ENCODE peak calls at places on chromosomes 6 and 20, in six cellular contexts. One of them, this sample, is unnamed.

GRCh38 chr6:7073810-7074525 is 33.8 kb upstream of the RREB1 start:
- DNase-seq in T follicular helper cell: peak
- DNase-seq in NCI-H1105 treated with DMSO at 0.1 percent for 48 hours: no peak
- DNase-seq in KBM-7: no peak
- DNase-seq in adipocyte: no peak
- DNase-seq in SK-MEL-5: no peak
- DNase-seq in this sample: no peak

GRCh38 chr20:37519508-37520416 is 1.3 kb upstream of the NNAT start:
- DNase-seq in adipocyte: no peak
- DNase-seq in T follicular helper cell: no peak
- DNase-seq in SK-MEL-5: peak
- DNase-seq in NCI-H1105 treated with DMSO at 0.1 percent for 48 hours: peak
- DNase-seq in KBM-7: no peak
- DNase-seq in this sample: no peak

GRCh38 chr6:15751721-15752350 is 89.0 kb upstream of the DTNBP1 start:
- DNase-seq in adipocyte: no peak
- DNase-seq in T follicular helper cell: no peak
- DNase-seq in KBM-7: no peak
- DNase-seq in SK-MEL-5: no peak
- DNase-seq in NCI-H1105 treated with DMSO at 0.1 percent for 48 hours: no peak
- DNase-seq in this sample: no peak

GRCh38 chr6:111727041-111727440 is 121.4 kb upstream of the TRAF3IP2 start:
- DNase-seq in T follicular helper cell: no peak
- DNase-seq in adipocyte: no peak
- DNase-seq in SK-MEL-5: no peak
- DNase-seq in NCI-H1105 treated with DMSO at 0.1 percent for 48 hours: no peak
- DNase-seq in KBM-7: no peak
- DNase-seq in this sample: no peak

GRCh38 chr6:126672654-126673053 is 332.7 kb downstream of the CENPW start:
- DNase-seq in KBM-7: no peak
- DNase-seq in NCI-H1105 treated with DMSO at 0.1 percent for 48 hours: no peak
- DNase-seq in adipocyte: peak
- DNase-seq in SK-MEL-5: no peak
- DNase-seq in T follicular helper cell: no peak
- DNase-seq in this sample: no peak

GRCh38 chr6:131950767-131951575 is at the start of gene CCN2:
- DNase-seq in adipocyte: peak
- DNase-seq in SK-MEL-5: peak
- DNase-seq in NCI-H1105 treated with DMSO at 0.1 percent for 48 hours: peak
- DNase-seq in T follicular helper cell: no peak
- DNase-seq in KBM-7: no peak
- DNase-seq in this sample: no peak

GRCh38 chr6:24668997-24669361 is 2.1 kb downstream of the ACOT13 start:
- DNase-seq in KBM-7: no peak
- DNase-seq in adipocyte: no peak
- DNase-seq in SK-MEL-5: no peak
- DNase-seq in NCI-H1105 treated with DMSO at 0.1 percent for 48 hours: no peak
- DNase-seq in T follicular helper cell: no peak
- DNase-seq in this sample: no peak

GRCh38 chr6:36937896-36938295 is 16.6 kb upstream of the PI16 start:
- DNase-seq in adipocyte: no peak
- DNase-seq in KBM-7: no peak
- DNase-seq in SK-MEL-5: no peak
- DNase-seq in NCI-H1105 treated with DMSO at 0.1 percent for 48 hours: no peak
- DNase-seq in T follicular helper cell: no peak
- DNase-seq in this sample: no peak

GRCh38 chr20:25194333-25194972 is 1.1 kb upstream of the ENTPD6 start:
- DNase-seq in KBM-7: no peak
- DNase-seq in T follicular helper cell: no peak
- DNase-seq in NCI-H1105 treated with DMSO at 0.1 percent for 48 hours: no peak
- DNase-seq in SK-MEL-5: no peak
- DNase-seq in adipocyte: no peak
- DNase-seq in this sample: no peak

GRCh38 chr20:33415948-33416347 is 14.6 kb upstream of the CDK5RAP1 start:
- DNase-seq in KBM-7: peak
- DNase-seq in SK-MEL-5: peak
- DNase-seq in adipocyte: peak
- DNase-seq in T follicular helper cell: no peak
- DNase-seq in NCI-H1105 treated with DMSO at 0.1 percent for 48 hours: peak
- DNase-seq in this sample: no peak

GRCh38 chr20:17059465-17059864 is 167.4 kb upstream of the PCSK2 start:
- DNase-seq in T follicular helper cell: no peak
- DNase-seq in adipocyte: no peak
- DNase-seq in NCI-H1105 treated with DMSO at 0.1 percent for 48 hours: no peak
- DNase-seq in KBM-7: no peak
- DNase-seq in SK-MEL-5: peak
- DNase-seq in this sample: no peak

GRCh38 chr6:111184827-111185567 is 97.7 kb downstream of the SLC16A10 start:
- DNase-seq in KBM-7: peak
- DNase-seq in adipocyte: no peak
- DNase-seq in SK-MEL-5: no peak
- DNase-seq in T follicular helper cell: no peak
- DNase-seq in NCI-H1105 treated with DMSO at 0.1 percent for 48 hours: no peak
- DNase-seq in this sample: no peak

GRCh38 chr6:116078522-116078921 is 17.8 kb upstream of the FRK start:
- DNase-seq in NCI-H1105 treated with DMSO at 0.1 percent for 48 hours: no peak
- DNase-seq in T follicular helper cell: no peak
- DNase-seq in KBM-7: no peak
- DNase-seq in SK-MEL-5: no peak
- DNase-seq in adipocyte: no peak
- DNase-seq in this sample: no peak

GRCh38 chr20:50023116-50023802 is 40.5 kb downstream of the SNAI1 start:
- DNase-seq in KBM-7: no peak
- DNase-seq in NCI-H1105 treated with DMSO at 0.1 percent for 48 hours: no peak
- DNase-seq in T follicular helper cell: no peak
- DNase-seq in adipocyte: no peak
- DNase-seq in SK-MEL-5: no peak
- DNase-seq in this sample: no peak

GRCh38 chr6:127951172-127951995 is 50.5 kb upstream of the THEMIS start:
- DNase-seq in KBM-7: no peak
- DNase-seq in T follicular helper cell: no peak
- DNase-seq in NCI-H1105 treated with DMSO at 0.1 percent for 48 hours: no peak
- DNase-seq in adipocyte: no peak
- DNase-seq in SK-MEL-5: no peak
- DNase-seq in this sample: no peak

GRCh38 chr6:123380257-123380656 is 256.5 kb downstream of the TRDN start:
- DNase-seq in adipocyte: peak
- DNase-seq in T follicular helper cell: no peak
- DNase-seq in KBM-7: peak
- DNase-seq in NCI-H1105 treated with DMSO at 0.1 percent for 48 hours: peak
- DNase-seq in SK-MEL-5: peak
- DNase-seq in this sample: no peak

GRCh38 chr6:29853245-29853644 is 25.6 kb downstream of the HLA-G start:
- DNase-seq in NCI-H1105 treated with DMSO at 0.1 percent for 48 hours: no peak
- DNase-seq in SK-MEL-5: peak
- DNase-seq in T follicular helper cell: no peak
- DNase-seq in KBM-7: no peak
- DNase-seq in adipocyte: no peak
- DNase-seq in this sample: no peak

GRCh38 chr20:17912916-17913315 is 55.7 kb downstream of the SNX5 start:
- DNase-seq in T follicular helper cell: no peak
- DNase-seq in KBM-7: no peak
- DNase-seq in adipocyte: peak
- DNase-seq in NCI-H1105 treated with DMSO at 0.1 percent for 48 hours: no peak
- DNase-seq in SK-MEL-5: no peak
- DNase-seq in this sample: no peak

GRCh38 chr6:6818078-6818639 is 229.6 kb downstream of the LY86 start:
- DNase-seq in NCI-H1105 treated with DMSO at 0.1 percent for 48 hours: no peak
- DNase-seq in KBM-7: no peak
- DNase-seq in adipocyte: no peak
- DNase-seq in T follicular helper cell: no peak
- DNase-seq in SK-MEL-5: no peak
- DNase-seq in this sample: no peak

GRCh38 chr6:9520417-9521151 is 894.3 kb downstream of the TFAP2A start:
- DNase-seq in KBM-7: no peak
- DNase-seq in SK-MEL-5: no peak
- DNase-seq in adipocyte: peak
- DNase-seq in T follicular helper cell: no peak
- DNase-seq in NCI-H1105 treated with DMSO at 0.1 percent for 48 hours: no peak
- DNase-seq in this sample: no peak

GRCh38 chr20:62707981-62708521 is 585 bp upstream of the NTSR1 start:
- DNase-seq in SK-MEL-5: no peak
- DNase-seq in NCI-H1105 treated with DMSO at 0.1 percent for 48 hours: peak
- DNase-seq in T follicular helper cell: no peak
- DNase-seq in adipocyte: no peak
- DNase-seq in KBM-7: peak
- DNase-seq in this sample: no peak

GRCh38 chr20:44052166-44052565 is 134.8 kb downstream of the JPH2 start:
- DNase-seq in NCI-H1105 treated with DMSO at 0.1 percent for 48 hours: no peak
- DNase-seq in SK-MEL-5: no peak
- DNase-seq in T follicular helper cell: no peak
- DNase-seq in KBM-7: no peak
- DNase-seq in adipocyte: no peak
- DNase-seq in this sample: no peak

GRCh38 chr6:137870744-137871247 is 3.7 kb downstream of the TNFAIP3 start:
- DNase-seq in T follicular helper cell: no peak
- DNase-seq in NCI-H1105 treated with DMSO at 0.1 percent for 48 hours: no peak
- DNase-seq in SK-MEL-5: peak
- DNase-seq in KBM-7: no peak
- DNase-seq in adipocyte: no peak
- DNase-seq in this sample: peak

This sample was measured in central memory CD8-positive, alpha-beta T cell.